ENCODE peak calls at places on chromosomes 13 and 19, in seven cellular contexts. D is Peyer's patch, H is B cell, K is K562, Y is C1 segment of cervical spinal cord, L is Calu3, E is choroid plexus epithelial cell. B is an unnamed sample.

GRCh38 chr19:14147797-14148605 is 11.6 kb upstream of the ASF1B start:
- DNase-seq in D (peak), H (peak), K (peak), Y (peak), L (peak), E (peak), B (no peak)

GRCh38 chr13:34779171-34779570 is 162.9 kb upstream of the NBEA start:
- DNase-seq in D (no peak), H (no peak), K (peak), Y (no peak), L (peak), E (no peak), B (no peak)

GRCh38 chr13:75749407-75749806 is 113.3 kb downstream of the LMO7 start:
- DNase-seq in D (no peak), H (no peak), K (no peak), Y (no peak), L (no peak), E (no peak), B (no peak)

GRCh38 chr13:100269837-100270236 is 180.9 kb downstream of the PCCA start:
- DNase-seq in D (no peak), H (no peak), K (no peak), Y (peak), L (no peak), E (peak), B (no peak)

GRCh38 chr13:108827637-108828036 is 198.2 kb downstream of the MYO16 start:
- DNase-seq in D (no peak), H (no peak), K (no peak), Y (no peak), L (no peak), E (peak), B (no peak)

GRCh38 chr19:934865-935422 is 9.1 kb downstream of the ARID3A start:
- DNase-seq in D (peak), H (peak), K (no peak), Y (peak), L (peak), E (peak), B (no peak)

GRCh38 chr13:51643114-51643881 is 59.0 kb downstream of the WDFY2 start:
- DNase-seq in D (no peak), H (no peak), K (no peak), Y (no peak), L (no peak), E (peak), B (no peak)

GRCh38 chr13:32079586-32079985 is 48.0 kb downstream of the FRY start:
- DNase-seq in D (no peak), H (no peak), K (no peak), Y (no peak), L (no peak), E (no peak), B (no peak)

GRCh38 chr19:14318873-14319272 is 62.4 kb upstream of the ADGRE5 start:
- DNase-seq in D (peak), H (no peak), K (peak), Y (no peak), L (peak), E (peak), B (no peak)

GRCh38 chr19:35167251-35168119 is 12.9 kb downstream of the FXYD5 start:
- DNase-seq in D (no peak), H (peak), K (no peak), Y (no peak), L (no peak), E (no peak), B (no peak)

GRCh38 chr13:29676941-29677452 is 81.5 kb upstream of the SLC7A1 start:
- DNase-seq in D (peak), H (no peak), K (no peak), Y (no peak), L (peak), E (no peak), B (no peak)

GRCh38 chr13:101706651-101707050 is 254.2 kb downstream of the ITGBL1 start:
- DNase-seq in D (no peak), H (no peak), K (no peak), Y (no peak), L (no peak), E (peak), B (no peak)

GRCh38 chr19:5536337-5536894 is 31.3 kb downstream of the TINCR start:
- DNase-seq in D (no peak), H (no peak), K (peak), Y (no peak), L (peak), E (peak), B (no peak)

GRCh38 chr13:52070929-52071523 is 46.5 kb downstream of the UTP14C start:
- DNase-seq in D (no peak), H (no peak), K (peak), Y (no peak), L (no peak), E (peak), B (no peak)

GRCh38 chr13:43269037-43269476 is 245.7 kb downstream of the DNAJC15 start:
- DNase-seq in D (no peak), H (no peak), K (no peak), Y (no peak), L (peak), E (peak), B (no peak)

GRCh38 chr19:32519023-32519422 is 62.0 kb upstream of the PDCD5 start:
- DNase-seq in D (no peak), H (no peak), K (no peak), Y (no peak), L (no peak), E (peak), B (no peak)

GRCh38 chr13:102799544-102800144 is 725 bp downstream of the BIVM start:
- DNase-seq in D (peak), H (peak), K (peak), Y (peak), L (no peak), E (peak), B (no peak)

GRCh38 chr13:28611021-28611420 is 47.9 kb upstream of the POMP start:
- DNase-seq in D (no peak), H (no peak), K (peak), Y (no peak), L (no peak), E (no peak), B (no peak)

GRCh38 chr13:94988654-94989053 is 276.3 kb upstream of the SOX21 start:
- DNase-seq in D (no peak), H (no peak), K (peak), Y (no peak), L (no peak), E (peak), B (no peak)

GRCh38 chr13:19053561-19053960 is 128.1 kb downstream of the TUBA3C start:
- DNase-seq in D (no peak), H (no peak), K (no peak), Y (no peak), L (no peak), E (no peak), B (no peak)

GRCh38 chr13:76330756-76331155 is 555.4 kb downstream of the KCTD12 start:
- DNase-seq in D (no peak), H (no peak), K (no peak), Y (no peak), L (no peak), E (no peak), B (no peak)

GRCh38 chr19:52343548-52343947 is 7.5 kb downstream of the ZNF610 start:
- DNase-seq in D (no peak), H (peak), K (peak), Y (no peak), L (no peak), E (peak), B (no peak)

GRCh38 chr13:50357586-50358118 is 342.4 kb downstream of the KCNRG start:
- DNase-seq in D (no peak), H (no peak), K (peak), Y (no peak), L (peak), E (peak), B (no peak)

GRCh38 chr13:74227476-74228158 is 93.4 kb upstream of the KLF12 start:
- DNase-seq in D (no peak), H (no peak), K (no peak), Y (no peak), L (no peak), E (no peak), B (no peak)

GRCh38 chr13:32248789-32249188 is 66.4 kb downstream of the ZAR1L start:
- DNase-seq in D (no peak), H (no peak), K (no peak), Y (no peak), L (no peak), E (no peak), B (no peak)

GRCh38 chr19:12867120-12868099 is 13.8 kb downstream of the DNASE2 start:
- DNase-seq in D (peak), H (peak), K (peak), Y (peak), L (no peak), E (peak), B (no peak)

GRCh38 chr19:38371081-38371480 is 3.3 kb upstream of the PSMD8 start:
- DNase-seq in D (no peak), H (no peak), K (no peak), Y (no peak), L (no peak), E (no peak), B (no peak)

GRCh38 chr19:18160441-18160791 is 7.5 kb downstream of the PIK3R2 start:
- DNase-seq in D (no peak), H (no peak), K (no peak), Y (no peak), L (no peak), E (no peak), B (no peak)

GRCh38 chr13:97944396-97945029 is 9.0 kb upstream of the IPO5 start:
- DNase-seq in D (no peak), H (no peak), K (no peak), Y (no peak), L (no peak), E (peak), B (no peak)

GRCh38 chr19:46134527-46134926 is 10.0 kb upstream of the IGFL3 start:
- DNase-seq in D (no peak), H (no peak), K (no peak), Y (no peak), L (no peak), E (peak), B (no peak)

GRCh38 chr19:3790941-3791340 is 4.8 kb upstream of the MATK start:
- DNase-seq in D (no peak), H (no peak), K (no peak), Y (no peak), L (no peak), E (no peak), B (no peak)

GRCh38 chr19:30596813-30597399 is 224.7 kb downstream of the ZNF536 start:
- DNase-seq in D (no peak), H (no peak), K (no peak), Y (no peak), L (no peak), E (no peak), B (no peak)

GRCh38 chr13:54614729-54615128 is 1586.1 kb downstream of the OLFM4 start:
- DNase-seq in D (no peak), H (no peak), K (no peak), Y (no peak), L (no peak), E (no peak), B (no peak)